ENCODE peak calls at places on chromosomes 11 and 22, in nine cellular contexts. W is GM23248; U is ovary; A is CD8-positive, alpha-beta memory T cell; J is stomach; G is transverse colon; O is Peyer's patch; V is mammary epithelial cell; E is fibroblast of lung. H is an unnamed sample.

GRCh38 chr11:7872913-7873312 is 58.2 kb downstream of the OR10A6 start:
- DNase-seq in O (no peak), U (no peak), J (no peak), V (peak; percentile 71), A (no peak), G (no peak), W (no peak), E (no peak), H (no peak)

GRCh38 chr22:23376256-23376655 is 195.9 kb downstream of the BCR start:
- DNase-seq in J (no peak), A (no peak), V (peak; percentile 9), U (no peak), G (peak; percentile 55), W (peak; percentile 29), E (no peak), O (no peak), H (no peak)

GRCh38 chr22:38952382-38952993 is 4.9 kb upstream of the APOBEC3A start:
- DNase-seq in E (no peak), W (no peak), A (no peak), V (no peak), G (no peak), J (no peak), O (no peak), U (no peak), H (no peak)

GRCh38 chr22:47919893-47920292 is 1157.4 kb downstream of the TBC1D22A start:
- DNase-seq in O (no peak), J (no peak), G (no peak), E (no peak), W (no peak), U (no peak), A (no peak), V (no peak), H (no peak)

GRCh38 chr22:44698531-44699421 is 3.2 kb upstream of the PRR5 start:
- DNase-seq in U (peak; percentile 49), O (no peak), J (no peak), A (no peak), V (no peak), W (peak; percentile 94), G (no peak), E (peak; percentile 96), H (no peak)

GRCh38 chr11:61339490-61339878 is 6.5 kb downstream of the TKFC start:
- DNase-seq in O (no peak), G (no peak), V (no peak), W (no peak), U (no peak), J (no peak), A (no peak), E (no peak), H (no peak)

GRCh38 chr22:44133161-44133560 is 47.6 kb upstream of the PARVG start:
- DNase-seq in U (no peak), G (no peak), V (no peak), E (peak; percentile 92), W (peak; percentile 78), J (no peak), O (no peak), A (no peak), H (no peak)

GRCh38 chr11:46916251-46916650 is 2.1 kb downstream of the LRP4 start:
- DNase-seq in J (no peak), O (no peak), U (no peak), A (no peak), G (no peak), W (peak; percentile 67), E (no peak), V (no peak), H (no peak)

GRCh38 chr11:19218801-19219460 is 17.1 kb upstream of the CSRP3 start:
- DNase-seq in J (no peak), E (peak; percentile 14), W (no peak), O (no peak), G (no peak), A (no peak), V (no peak), U (no peak), H (no peak)

GRCh38 chr11:78208257-78209165 is 19.8 kb downstream of the USP35 start:
- DNase-seq in W (peak; percentile 73), V (no peak), A (no peak), G (no peak), O (no peak), U (no peak), E (no peak), J (no peak), H (no peak)

GRCh38 chr11:67572747-67573419 is 10.7 kb upstream of the GSTP1 start:
- DNase-seq in U (no peak), V (peak; percentile 50), E (peak; percentile 32), W (peak; percentile 73), G (peak; percentile 68), A (no peak), J (peak; percentile 79), O (peak; percentile 47), H (peak; percentile 79)

GRCh38 chr11:34757026-34757451 is 136.1 kb downstream of the EHF start:
- DNase-seq in U (no peak), V (peak; percentile 31), O (no peak), G (peak; percentile 41), J (no peak), A (no peak), W (no peak), E (no peak), H (no peak)

GRCh38 chr11:34754171-34754823 is 133.4 kb downstream of the EHF start:
- DNase-seq in G (no peak), O (no peak), V (peak; percentile 41), J (no peak), E (no peak), A (no peak), W (no peak), U (no peak), H (no peak)

GRCh38 chr11:34758262-34758661 is 137.4 kb downstream of the EHF start:
- DNase-seq in V (no peak), W (no peak), E (peak; percentile 2), O (no peak), J (no peak), U (no peak), G (no peak), A (no peak), H (no peak)

GRCh38 chr11:34755671-34756070 is 134.8 kb downstream of the EHF start:
- DNase-seq in J (no peak), U (no peak), G (no peak), O (no peak), A (no peak), W (no peak), E (no peak), V (no peak), H (no peak)

GRCh38 chr11:34756591-34756990 is 135.7 kb downstream of the EHF start:
- DNase-seq in V (no peak), W (no peak), O (no peak), J (no peak), U (no peak), G (no peak), A (no peak), E (no peak), H (no peak)
- H3K27ac ChIP-seq in V (no peak overlapping the region), W (no peak overlapping the region), O (no peak overlapping the region), J (no peak overlapping the region), U (no peak overlapping the region), G (peak overlapping the region; percentile 56), A (no peak overlapping the region), E (no peak overlapping the region), H (no peak overlapping the region)

DNA sequence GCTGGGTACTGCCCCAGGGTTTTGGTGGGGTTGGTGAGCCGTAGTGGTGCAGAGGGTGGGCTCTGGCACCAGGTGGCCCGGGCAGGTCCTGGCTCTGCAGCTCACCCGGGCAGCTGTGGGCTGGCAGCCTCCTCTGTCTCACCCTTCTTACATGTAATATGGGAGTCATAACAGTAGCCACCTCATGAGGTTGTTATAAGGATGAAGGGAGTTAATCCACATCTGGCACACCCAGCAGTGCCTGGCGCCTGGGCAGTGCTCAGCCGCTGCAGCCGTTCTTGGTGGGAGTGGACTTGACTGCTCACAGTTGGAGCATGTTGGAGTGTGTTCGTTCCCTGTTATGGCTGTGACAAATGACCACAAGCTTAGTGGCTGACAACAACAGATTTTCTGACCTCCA is 28.7 kb downstream of the IGHMBP2 start:
- DNase-seq in V (no peak), J (no peak), W (no peak), U (no peak), G (no peak), A (no peak), O (no peak), E (no peak), H (no peak)
- H3K4me1 ChIP-seq in V (no peaks in the 10 kb centered on the region), J (peaks cover 20% of the 10 kb centered on the region), W (no peaks in the 10 kb centered on the region), U (no peaks in the 10 kb centered on the region), G (no peaks in the 10 kb centered on the region), A (no peaks in the 10 kb centered on the region), O (no peaks in the 10 kb centered on the region), E (peaks cover 3% of the 10 kb centered on the region), H (no peaks in the 10 kb centered on the region)

GRCh38 chr11:92844197-92844596 is 125.3 kb upstream of the MTNR1B start:
- DNase-seq in W (no peak), O (no peak), U (no peak), G (no peak), E (no peak), J (no peak), A (no peak), V (no peak), H (no peak)
- H3K4me3 ChIP-seq in W (no peak overlapping the region), O (no peak overlapping the region), U (no peak overlapping the region), G (no peak overlapping the region), E (no peak overlapping the region), J (no peak overlapping the region), A (no peak overlapping the region), V (no peak overlapping the region), H (no peak overlapping the region)

GRCh38 chr22:42977574-42977973 is 37.4 kb downstream of the PACSIN2 start:
- DNase-seq in U (no peak), O (no peak), E (no peak), A (no peak), J (no peak), W (no peak), V (no peak), G (no peak), H (no peak)
- H3K27ac ChIP-seq in U (no peak overlapping the region), O (no peak overlapping the region), E (no peak overlapping the region), A (no peak overlapping the region), J (peak overlapping the region; percentile 73), W (peak overlapping the region; percentile 94), V (peak overlapping the region; percentile 60), G (peak overlapping the region; percentile 33), H (peak overlapping the region; percentile 62)

GRCh38 chr11:14148653-14149273 is 186.2 kb downstream of the SPON1 start:
- DNase-seq in G (no peak), E (peak; percentile 13), J (no peak), O (no peak), V (peak; percentile 45), A (no peak), W (peak; percentile 67), U (no peak), H (no peak)
- H3K4me1 ChIP-seq in G (no peaks in the 10 kb centered on the region), E (no peaks in the 10 kb centered on the region), J (peaks cover 4% of the 10 kb centered on the region), O (no peaks in the 10 kb centered on the region), V (no peaks in the 10 kb centered on the region), A (no peaks in the 10 kb centered on the region), W (no peaks in the 10 kb centered on the region), U (no peaks in the 10 kb centered on the region), H (no peaks in the 10 kb centered on the region)

GRCh38 chr11:116986521-116987105 is 111.6 kb downstream of the SIK3 start:
- DNase-seq in E (peak; percentile 94), W (peak; percentile 94), G (no peak), O (no peak), V (peak; percentile 94), A (no peak), J (no peak), U (no peak), H (no peak)
- H3K4me3 ChIP-seq in E (no peak overlapping the region), W (peak overlapping the region; percentile 56), G (no peak overlapping the region), O (no peak overlapping the region), V (no peak overlapping the region), A (no peak overlapping the region), J (no peak overlapping the region), U (no peak overlapping the region), H (no peak overlapping the region)

H was measured in pancreas.